ENCODE peak calls at places on chromosomes 12 and 14, in four cellular contexts. J, L, M and C are unnamed samples.

GRCh38 chr14:25239170-25239569 is 189.2 kb upstream of the STXBP6 start:
- DNase-seq in J (no peak), L (no peak), M (no peak), C (no peak)

GRCh38 chr12:113347892-113348291 is 10.5 kb upstream of the PLBD2 start:
- DNase-seq in J (no peak), L (no peak), M (no peak), C (no peak)

GRCh38 chr12:116736962-116737773 is 701 bp downstream of the SPRING1 start:
- DNase-seq in J (no peak), L (peak), M (no peak), C (peak)

GRCh38 chr12:117486840-117487659 is 125.6 kb upstream of the NOS1 start:
- DNase-seq in J (no peak), L (peak), M (no peak), C (no peak)

GRCh38 chr12:95322335-95322734 is 104.7 kb downstream of the VEZT start:
- DNase-seq in J (no peak), L (no peak), M (no peak), C (no peak)

GRCh38 chr14:90368946-90369721 is 27.7 kb upstream of the CALM1 start:
- DNase-seq in J (peak), L (peak), M (no peak), C (peak)

GRCh38 chr12:91417649-91418048 is 235.0 kb upstream of the DCN start:
- DNase-seq in J (no peak), L (no peak), M (no peak), C (no peak)

GRCh38 chr12:92955997-92956663 is 27.0 kb upstream of the EEA1 start:
- DNase-seq in J (no peak), L (no peak), M (no peak), C (no peak)

GRCh38 chr12:31002999-31003398 is 70.7 kb upstream of the DDX11 start:
- DNase-seq in J (no peak), L (no peak), M (peak), C (no peak)

GRCh38 chr14:72736348-72736747 is 157.6 kb downstream of the DPF3 start:
- DNase-seq in J (peak), L (no peak), M (no peak), C (peak)

GRCh38 chr12:5395443-5396401 is 36.2 kb upstream of the NTF3 start:
- DNase-seq in J (no peak), L (no peak), M (no peak), C (no peak)

GRCh38 chr12:6959376-6960290 is 8.5 kb downstream of the PTPN6 start:
- DNase-seq in J (no peak), L (no peak), M (no peak), C (no peak)

GRCh38 chr12:6961695-6962284 is 8.7 kb downstream of the PHB2 start:
- DNase-seq in J (peak), L (peak), M (no peak), C (peak)

GRCh38 chr12:6958609-6959375 is 7.6 kb downstream of the PTPN6 start:
- DNase-seq in J (no peak), L (no peak), M (no peak), C (peak)

GRCh38 chr12:6961278-6961694 is 9.2 kb downstream of the PHB2 start:
- DNase-seq in J (no peak), L (no peak), M (no peak), C (peak)

DNA sequence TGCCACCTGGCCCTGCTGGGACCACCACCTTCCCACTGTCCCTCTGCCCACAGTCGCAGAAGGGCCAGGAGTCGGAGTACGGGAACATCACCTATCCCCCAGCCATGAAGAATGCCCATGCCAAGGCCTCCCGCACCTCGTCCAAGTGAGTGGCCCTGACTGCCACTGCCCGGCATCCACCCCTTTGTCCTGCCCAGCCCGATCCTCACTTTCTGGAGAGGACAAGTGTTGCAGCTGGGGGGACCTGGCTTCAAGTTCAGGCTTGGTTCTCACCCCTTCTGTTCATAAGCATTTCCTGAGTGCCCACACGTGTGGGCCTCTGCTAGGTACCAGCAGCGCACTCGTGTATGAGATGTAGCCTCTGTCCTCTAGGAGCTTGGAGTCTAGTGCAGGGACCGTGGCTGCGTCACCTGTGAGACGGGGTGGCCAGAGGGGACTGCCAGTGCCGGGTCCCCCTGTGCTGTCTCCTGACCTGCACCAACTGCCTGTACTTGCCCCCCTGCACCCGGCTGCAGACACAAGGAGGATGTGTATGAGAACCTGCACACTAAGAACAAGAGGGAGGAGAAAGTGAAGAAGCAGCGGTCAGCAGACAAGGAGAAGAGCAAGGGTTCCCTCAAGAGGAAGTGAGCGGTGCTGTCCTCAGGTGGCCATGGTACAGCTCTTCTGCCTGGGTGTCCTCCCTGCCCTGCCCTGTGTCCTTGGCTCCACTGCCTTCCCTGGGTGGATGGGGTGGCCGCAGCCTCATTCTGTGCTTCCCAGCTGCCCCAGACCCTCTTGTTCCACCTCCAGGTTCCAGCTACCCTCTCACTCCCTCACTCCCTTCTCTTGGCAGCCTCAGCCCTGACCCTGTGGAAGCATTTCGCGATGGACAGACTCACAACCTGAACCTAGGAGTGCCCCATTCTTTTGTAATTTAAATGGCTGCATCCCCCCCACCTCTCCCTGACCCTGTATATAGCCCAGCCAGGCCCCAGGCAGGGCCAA is 9.4 kb downstream of the PTPN6 start:
- DNase-seq in J (no peak), L (no peak), M (no peak), C (peak)
- TF ChIP-seq PBX3 in J (no peak), L (no peak), M (no peak), C (no peak)

GRCh38 chr12:23359975-23360638 is 589.4 kb downstream of the SOX5 start:
- DNase-seq in J (no peak), L (no peak), M (no peak), C (no peak)

GRCh38 chr12:23356927-23357708 is 592.4 kb downstream of the SOX5 start:
- DNase-seq in J (no peak), L (no peak), M (no peak), C (no peak)

GRCh38 chr12:23356440-23356839 is 593.0 kb downstream of the SOX5 start:
- DNase-seq in J (no peak), L (no peak), M (no peak), C (no peak)

DNA sequence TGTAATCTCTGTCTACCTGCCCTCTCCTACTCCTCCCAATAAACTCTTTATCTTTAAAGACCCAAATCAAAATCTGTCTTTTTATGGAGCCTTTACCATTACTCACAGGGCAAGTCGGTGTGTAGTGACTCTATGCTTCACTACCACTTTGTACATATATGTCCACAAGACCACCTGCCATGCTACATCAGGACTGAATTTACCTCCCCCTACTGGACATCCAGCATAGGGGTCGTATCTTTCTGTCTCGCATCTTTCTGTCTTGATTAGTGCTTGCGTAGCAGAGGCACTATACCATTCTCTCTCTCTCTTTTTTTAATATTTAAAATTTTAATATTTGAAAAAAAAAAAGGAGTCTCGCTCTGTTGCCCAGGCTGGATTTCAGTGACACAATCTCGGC is 587.5 kb downstream of the SOX5 start:
- DNase-seq in J (no peak), L (no peak), M (no peak), C (no peak)
- TF ChIP-seq PBX3 in J (no peak), L (no peak), M (no peak), C (no peak)

GRCh38 chr12:6638305-6638704 is 2.5 kb upstream of the LPAR5 start:
- DNase-seq in J (no peak), L (no peak), M (no peak), C (no peak)

GRCh38 chr12:6635856-6636521 is at the start of gene LPAR5:
- DNase-seq in J (no peak), L (peak), M (no peak), C (peak)

GRCh38 chr12:6639151-6639773 is 3.5 kb upstream of the LPAR5 start:
- DNase-seq in J (no peak), L (no peak), M (no peak), C (peak)

GRCh38 chr12:6632026-6632978 is 3.5 kb downstream of the LPAR5 start:
- DNase-seq in J (no peak), L (no peak), M (peak), C (peak)

DNA sequence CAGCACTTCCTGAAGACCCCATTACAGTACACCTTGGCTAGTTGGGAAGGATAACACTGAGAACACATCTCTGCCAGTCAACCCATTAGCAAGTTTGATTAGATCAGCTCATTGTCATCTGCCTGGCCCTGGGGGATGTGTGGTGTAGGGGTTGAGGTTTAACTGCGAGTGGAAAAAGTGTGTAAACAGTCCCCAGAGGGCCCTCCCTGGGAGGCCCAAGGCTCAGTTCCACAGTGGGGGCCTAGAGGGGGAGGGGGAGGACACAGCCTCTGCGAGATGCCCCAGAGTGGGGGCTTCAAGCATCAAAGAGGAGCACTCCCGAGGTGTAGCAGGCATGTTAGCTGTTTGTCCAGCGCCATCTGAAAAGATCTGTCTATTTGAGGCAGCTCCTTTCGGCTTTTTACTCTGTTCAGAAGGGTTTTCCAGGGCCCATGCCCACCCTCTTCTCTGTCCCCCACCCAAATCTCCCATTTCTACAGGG is 344 bp downstream of the LPAR5 start:
- DNase-seq in J (no peak), L (no peak), M (no peak), C (peak)
- TF ChIP-seq PBX3 in J (no peak), L (no peak), M (no peak), C (no peak)

DNA sequence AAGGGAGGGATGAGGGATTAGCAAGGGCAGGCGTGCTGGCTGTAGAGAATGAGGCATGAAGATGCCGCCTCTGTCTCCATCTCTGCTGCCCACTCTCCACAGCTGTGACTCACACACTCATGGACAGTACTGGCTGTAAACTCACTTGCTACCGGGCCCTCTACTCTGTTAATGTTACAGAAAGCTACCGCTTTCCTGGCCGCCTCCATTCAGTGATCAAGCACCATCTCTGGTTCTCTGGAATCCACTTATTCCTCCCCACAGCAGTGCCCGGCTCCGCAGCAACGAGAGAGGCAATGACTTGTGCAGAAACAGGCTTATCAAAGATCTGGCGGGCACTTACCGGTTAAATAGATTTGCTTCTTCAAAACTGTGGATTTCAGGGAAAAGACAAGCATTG is 34.8 kb downstream of the AMN start:
- DNase-seq in J (no peak), L (no peak), M (no peak), C (peak)
- TF ChIP-seq PBX3 in J (no peak), L (no peak), M (no peak), C (no peak)

DNA sequence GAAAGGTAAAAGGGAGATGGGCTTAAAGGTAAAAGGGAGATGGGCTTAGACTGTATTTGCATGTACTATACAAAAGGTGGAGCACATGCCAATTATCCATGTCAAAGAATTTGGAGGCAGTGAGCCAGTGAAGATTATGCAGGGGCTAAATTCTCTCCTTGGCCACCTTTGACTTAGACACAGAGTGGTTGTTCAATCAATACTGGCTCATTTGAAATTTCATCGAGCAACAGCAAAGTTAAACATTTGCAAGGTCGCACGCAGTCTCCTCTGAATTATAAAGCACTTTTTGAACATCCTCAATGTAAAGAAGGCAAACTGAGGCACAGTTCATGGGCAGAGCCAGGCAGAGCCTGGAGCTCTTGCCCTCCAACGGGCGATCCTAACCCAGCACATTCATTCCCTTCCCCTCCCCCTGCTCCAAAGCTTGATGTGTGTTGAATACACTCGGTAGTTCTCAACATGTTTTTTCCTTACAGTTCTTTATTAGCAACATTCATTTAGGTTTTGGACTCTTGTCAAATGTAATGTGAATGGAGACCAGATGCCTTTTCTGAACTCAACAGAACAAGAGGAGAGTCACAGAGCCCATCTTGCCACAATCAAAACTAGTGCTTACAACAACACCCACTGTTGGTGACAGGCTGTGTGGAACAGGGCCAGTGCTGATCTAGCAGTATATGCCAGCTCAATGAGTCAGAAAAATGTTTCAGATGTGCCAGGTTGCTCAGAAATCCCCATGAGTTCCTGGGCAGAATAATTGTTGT is 169.6 kb upstream of the G2E3 start:
- DNase-seq in J (no peak), L (no peak), M (no peak), C (no peak)
- TF ChIP-seq PBX3 in J (no peak), L (no peak), M (no peak), C (no peak)

DNA sequence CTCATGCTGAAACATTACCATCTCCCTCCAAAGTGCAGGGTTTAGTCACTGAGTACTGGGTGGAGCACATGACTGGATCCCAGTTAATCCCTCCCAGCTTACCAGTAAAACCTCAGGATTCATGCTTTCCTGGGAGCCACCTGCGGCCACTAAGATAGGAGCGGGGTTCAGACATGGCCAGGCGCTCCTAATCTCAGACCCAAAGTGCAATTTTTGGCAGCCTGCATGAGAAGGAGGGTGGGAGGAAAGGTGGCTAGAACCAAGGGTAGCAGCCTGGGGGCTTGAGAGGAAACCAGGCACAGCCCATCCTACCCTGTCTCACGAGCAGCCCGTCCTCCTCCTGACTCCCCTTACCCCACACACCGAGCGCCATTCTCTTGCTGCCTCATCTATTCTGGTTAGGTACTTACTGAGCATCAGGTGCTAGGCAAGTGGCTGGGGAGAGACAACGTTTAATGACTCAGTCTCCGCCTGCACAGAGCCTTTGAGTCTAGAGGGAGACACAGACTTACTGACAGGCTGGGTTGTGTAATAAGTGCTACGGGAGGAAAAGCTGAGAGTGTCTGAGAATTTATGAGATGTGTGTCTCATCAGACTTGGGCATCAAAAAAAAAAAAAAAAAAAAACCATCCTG is 9.9 kb downstream of the GPRC5A start:
- DNase-seq in J (peak), L (peak), M (no peak), C (no peak)
- TF ChIP-seq PBX3 in J (no peak), L (no peak), M (no peak), C (peak)

GRCh38 chr14:50837850-50838470 is 7.0 kb upstream of the NIN start:
- DNase-seq in J (no peak), L (no peak), M (no peak), C (no peak)

GRCh38 chr14:50837271-50837670 is 6.3 kb upstream of the NIN start:
- DNase-seq in J (no peak), L (no peak), M (no peak), C (no peak)

GRCh38 chr14:50834802-50835276 is 3.9 kb upstream of the NIN start:
- DNase-seq in J (peak), L (no peak), M (no peak), C (no peak)

GRCh38 chr14:50835280-50835679 is 4.3 kb upstream of the NIN start:
- DNase-seq in J (peak), L (no peak), M (peak), C (no peak)

DNA sequence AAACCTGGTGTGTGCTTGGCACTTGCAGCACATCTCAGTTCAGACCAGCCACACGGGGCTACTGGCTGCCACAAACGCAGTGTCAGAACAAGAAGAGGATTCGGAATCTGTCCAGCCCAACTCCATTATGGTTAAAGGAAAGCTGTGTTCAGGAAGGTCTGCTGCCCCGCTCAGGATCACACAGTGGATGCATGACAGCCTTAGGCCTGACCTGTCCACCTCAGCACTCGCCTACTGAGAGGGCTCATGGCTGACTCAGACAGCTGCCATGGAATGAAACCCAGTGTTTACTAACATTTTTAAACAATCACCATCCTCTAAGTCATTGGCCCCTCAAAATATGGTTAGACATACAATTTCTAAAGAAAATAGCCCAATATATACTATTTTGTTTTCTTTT is 5.6 kb upstream of the NIN start:
- DNase-seq in J (no peak), L (no peak), M (no peak), C (no peak)
- TF ChIP-seq PBX3 in J (no peak), L (no peak), M (no peak), C (no peak)

GRCh38 chr12:48358937-48359509 is 8.3 kb upstream of the ZNF641 start:
- DNase-seq in J (no peak), L (no peak), M (no peak), C (no peak)

GRCh38 chr12:48356041-48356768 is 5.5 kb upstream of the ZNF641 start:
- DNase-seq in J (peak), L (peak), M (no peak), C (no peak)

GRCh38 chr12:48366131-48366530 is 15.4 kb upstream of the ZNF641 start:
- DNase-seq in J (no peak), L (no peak), M (no peak), C (no peak)

GRCh38 chr12:48361664-48362339 is 11.1 kb upstream of the ZNF641 start:
- DNase-seq in J (no peak), L (no peak), M (no peak), C (no peak)
- TF ChIP-seq PBX3 in J (no peak), L (no peak), M (no peak), C (no peak)

GRCh38 chr12:106220561-106220960 is 27.3 kb downstream of the CKAP4 start:
- DNase-seq in J (no peak), L (no peak), M (no peak), C (no peak)
- TF ChIP-seq PBX3 in J (no peak), L (no peak), M (no peak), C (no peak)